ENCODE peak calls at places on chromosomes 1 and 21, in six cellular contexts. One of them, this sample, is unnamed.

GRCh38 chr1:39098569-39099250 is 72.6 kb downstream of the NDUFS5 start:
- DNase-seq in cardiac fibroblast: peak; percentile 96
- DNase-seq in lower lobe of right lung: no peak
- DNase-seq in transverse colon: peak; percentile 56
- DNase-seq in left ventricle myocardium inferior: peak; percentile 42
- DNase-seq in epithelial cell of proximal tubule: peak; percentile 57
- DNase-seq in this sample: peak; percentile 89

GRCh38 chr1:31216016-31216415 is 23.7 kb downstream of the NKAIN1 start:
- DNase-seq in cardiac fibroblast: peak; percentile 55
- DNase-seq in lower lobe of right lung: no peak
- DNase-seq in transverse colon: peak; percentile 70
- DNase-seq in left ventricle myocardium inferior: peak; percentile 72
- DNase-seq in epithelial cell of proximal tubule: no peak
- DNase-seq in this sample: no peak

GRCh38 chr1:205398586-205398985 is 23.3 kb downstream of the LEMD1 start:
- DNase-seq in cardiac fibroblast: no peak
- DNase-seq in lower lobe of right lung: no peak
- DNase-seq in transverse colon: no peak
- DNase-seq in left ventricle myocardium inferior: no peak
- DNase-seq in epithelial cell of proximal tubule: no peak
- DNase-seq in this sample: no peak

GRCh38 chr1:32627596-32628162 is 22.7 kb downstream of the ZBTB8OS start:
- DNase-seq in cardiac fibroblast: no peak
- DNase-seq in lower lobe of right lung: no peak
- DNase-seq in transverse colon: peak; percentile 35
- DNase-seq in left ventricle myocardium inferior: no peak
- DNase-seq in epithelial cell of proximal tubule: no peak
- DNase-seq in this sample: peak; percentile 90

GRCh38 chr1:39089811-39090519 is 63.8 kb downstream of the NDUFS5 start:
- DNase-seq in cardiac fibroblast: peak; percentile 12
- DNase-seq in lower lobe of right lung: no peak
- DNase-seq in transverse colon: no peak
- DNase-seq in left ventricle myocardium inferior: no peak
- DNase-seq in epithelial cell of proximal tubule: no peak
- DNase-seq in this sample: no peak

GRCh38 chr1:163436133-163436532 is 114.4 kb downstream of the NUF2 start:
- DNase-seq in cardiac fibroblast: no peak
- DNase-seq in lower lobe of right lung: no peak
- DNase-seq in transverse colon: no peak
- DNase-seq in left ventricle myocardium inferior: no peak
- DNase-seq in epithelial cell of proximal tubule: no peak
- DNase-seq in this sample: no peak

GRCh38 chr1:32894681-32895080 is 6.5 kb downstream of the TMEM54 start:
- DNase-seq in cardiac fibroblast: no peak
- DNase-seq in lower lobe of right lung: no peak
- DNase-seq in transverse colon: no peak
- DNase-seq in left ventricle myocardium inferior: no peak
- DNase-seq in epithelial cell of proximal tubule: no peak
- DNase-seq in this sample: no peak

GRCh38 chr1:211606914-211607751 is 28.2 kb upstream of the SLC30A1 start:
- DNase-seq in cardiac fibroblast: no peak
- DNase-seq in lower lobe of right lung: peak; percentile 79
- DNase-seq in transverse colon: peak; percentile 41
- DNase-seq in left ventricle myocardium inferior: peak; percentile 31
- DNase-seq in epithelial cell of proximal tubule: no peak
- DNase-seq in this sample: peak; percentile 84

GRCh38 chr1:173202430-173203145 is 4.5 kb downstream of the TNFSF4 start:
- DNase-seq in cardiac fibroblast: peak; percentile 95
- DNase-seq in lower lobe of right lung: no peak
- DNase-seq in transverse colon: peak; percentile 16
- DNase-seq in left ventricle myocardium inferior: no peak
- DNase-seq in epithelial cell of proximal tubule: peak; percentile 47
- DNase-seq in this sample: peak; percentile 51

GRCh38 chr1:162635418-162635817 is 3.2 kb downstream of the DDR2 start:
- DNase-seq in cardiac fibroblast: no peak
- DNase-seq in lower lobe of right lung: no peak
- DNase-seq in transverse colon: no peak
- DNase-seq in left ventricle myocardium inferior: no peak
- DNase-seq in epithelial cell of proximal tubule: no peak
- DNase-seq in this sample: no peak

GRCh38 chr1:164659621-164660414 is 100.8 kb downstream of the PBX1 start:
- DNase-seq in cardiac fibroblast: no peak
- DNase-seq in lower lobe of right lung: peak; percentile 55
- DNase-seq in transverse colon: peak; percentile 30
- DNase-seq in left ventricle myocardium inferior: no peak
- DNase-seq in epithelial cell of proximal tubule: no peak
- DNase-seq in this sample: no peak

GRCh38 chr21:20882462-20883415 is 115.5 kb upstream of the NCAM2 start:
- DNase-seq in cardiac fibroblast: peak; percentile 42
- DNase-seq in lower lobe of right lung: no peak
- DNase-seq in transverse colon: peak; percentile 21
- DNase-seq in left ventricle myocardium inferior: no peak
- DNase-seq in epithelial cell of proximal tubule: no peak
- DNase-seq in this sample: peak; percentile 6

GRCh38 chr21:42363331-42363730 is 3.0 kb downstream of the TFF1 start:
- DNase-seq in cardiac fibroblast: no peak
- DNase-seq in lower lobe of right lung: no peak
- DNase-seq in transverse colon: no peak
- DNase-seq in left ventricle myocardium inferior: no peak
- DNase-seq in epithelial cell of proximal tubule: no peak
- DNase-seq in this sample: no peak

GRCh38 chr1:220278991-220279390 is 6.7 kb upstream of the RAB3GAP2 start:
- DNase-seq in cardiac fibroblast: no peak
- DNase-seq in lower lobe of right lung: no peak
- DNase-seq in transverse colon: no peak
- DNase-seq in left ventricle myocardium inferior: no peak
- DNase-seq in epithelial cell of proximal tubule: no peak
- DNase-seq in this sample: no peak

GRCh38 chr1:38746966-38747600 is 112.5 kb downstream of the RRAGC start:
- DNase-seq in cardiac fibroblast: no peak
- DNase-seq in lower lobe of right lung: no peak
- DNase-seq in transverse colon: no peak
- DNase-seq in left ventricle myocardium inferior: no peak
- DNase-seq in epithelial cell of proximal tubule: no peak
- DNase-seq in this sample: no peak

GRCh38 chr1:247440001-247440620 is 17.8 kb downstream of the OR2B11 start:
- DNase-seq in cardiac fibroblast: no peak
- DNase-seq in lower lobe of right lung: no peak
- DNase-seq in transverse colon: no peak
- DNase-seq in left ventricle myocardium inferior: no peak
- DNase-seq in epithelial cell of proximal tubule: no peak
- DNase-seq in this sample: peak; percentile 85

GRCh38 chr1:107512836-107513235 is 372.0 kb downstream of the NTNG1 start:
- DNase-seq in cardiac fibroblast: no peak
- DNase-seq in lower lobe of right lung: no peak
- DNase-seq in transverse colon: no peak
- DNase-seq in left ventricle myocardium inferior: no peak
- DNase-seq in epithelial cell of proximal tubule: no peak
- DNase-seq in this sample: no peak

GRCh38 chr1:155569988-155570592 is 7.5 kb upstream of the ASH1L start:
- DNase-seq in cardiac fibroblast: peak; percentile 95
- DNase-seq in lower lobe of right lung: no peak
- DNase-seq in transverse colon: no peak
- DNase-seq in left ventricle myocardium inferior: no peak
- DNase-seq in epithelial cell of proximal tubule: no peak
- DNase-seq in this sample: no peak

GRCh38 chr1:181423301-181423918 is 59.9 kb upstream of the CACNA1E start:
- DNase-seq in cardiac fibroblast: peak; percentile 44
- DNase-seq in lower lobe of right lung: no peak
- DNase-seq in transverse colon: peak; percentile 21
- DNase-seq in left ventricle myocardium inferior: peak; percentile 36
- DNase-seq in epithelial cell of proximal tubule: peak; percentile 16
- DNase-seq in this sample: peak; percentile 59
- TF ChIP-seq CTCF in cardiac fibroblast: peak; percentile 13
- TF ChIP-seq CTCF in lower lobe of right lung: peak; percentile 10
- TF ChIP-seq CTCF in transverse colon: peak; percentile 24
- TF ChIP-seq CTCF in left ventricle myocardium inferior: peak; percentile 59
- TF ChIP-seq CTCF in epithelial cell of proximal tubule: peak; percentile 66
- TF ChIP-seq CTCF in this sample: peak; percentile 38

GRCh38 chr1:18957136-18957521 is 653 bp upstream of the IFFO2 start:
- DNase-seq in cardiac fibroblast: no peak
- DNase-seq in lower lobe of right lung: no peak
- DNase-seq in transverse colon: no peak
- DNase-seq in left ventricle myocardium inferior: no peak
- DNase-seq in epithelial cell of proximal tubule: no peak
- DNase-seq in this sample: no peak

GRCh38 chr1:18955442-18956188 is 861 bp downstream of the IFFO2 start:
- DNase-seq in cardiac fibroblast: peak; percentile 38
- DNase-seq in lower lobe of right lung: peak; percentile 73
- DNase-seq in transverse colon: peak; percentile 57
- DNase-seq in left ventricle myocardium inferior: no peak
- DNase-seq in epithelial cell of proximal tubule: no peak
- DNase-seq in this sample: peak; percentile 76

GRCh38 chr1:18956189-18957135 is at the start of gene IFFO2:
- DNase-seq in cardiac fibroblast: peak; percentile 92
- DNase-seq in lower lobe of right lung: peak; percentile 98
- DNase-seq in transverse colon: peak; percentile 99
- DNase-seq in left ventricle myocardium inferior: peak; percentile 98
- DNase-seq in epithelial cell of proximal tubule: no peak
- DNase-seq in this sample: peak; percentile 95

GRCh38 chr1:18959591-18959990 is 3.1 kb upstream of the IFFO2 start:
- DNase-seq in cardiac fibroblast: no peak
- DNase-seq in lower lobe of right lung: no peak
- DNase-seq in transverse colon: no peak
- DNase-seq in left ventricle myocardium inferior: no peak
- DNase-seq in epithelial cell of proximal tubule: no peak
- DNase-seq in this sample: no peak

DNA sequence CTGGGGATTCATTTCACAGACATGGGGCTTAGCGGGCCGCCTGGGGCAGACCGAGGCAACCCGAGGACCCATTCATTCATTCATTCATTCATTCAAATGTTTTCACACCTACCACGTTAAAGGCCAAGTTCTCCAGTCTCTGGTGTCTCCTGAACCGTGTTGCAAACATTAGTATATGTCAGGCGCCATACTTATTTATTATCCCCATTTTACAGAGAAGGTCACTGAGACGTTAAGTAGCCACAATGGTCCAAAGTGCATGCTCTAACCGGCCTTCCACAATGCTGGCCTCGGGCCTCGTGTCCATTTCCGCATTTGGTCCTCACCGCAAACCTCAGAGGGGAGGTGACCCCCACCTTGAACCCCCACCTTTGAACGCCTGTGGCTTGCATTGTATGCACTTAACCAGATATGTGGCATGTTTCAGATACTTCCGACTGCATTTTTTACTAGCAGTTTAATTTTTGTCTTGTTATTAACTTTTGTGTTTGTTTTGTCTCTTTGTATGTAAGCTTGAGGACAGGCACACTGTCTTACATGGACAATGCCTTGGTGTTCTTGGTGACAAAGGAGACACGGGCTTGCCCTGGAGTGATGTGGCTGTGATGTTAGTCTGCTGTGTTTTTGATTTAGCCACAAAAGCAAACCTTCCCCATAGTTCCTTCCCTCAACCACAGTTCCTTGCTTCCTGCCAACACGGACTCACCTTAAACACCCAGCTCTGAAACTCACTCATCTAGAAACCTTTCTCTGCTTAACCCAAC is 1.2 kb upstream of the IFFO2 start:
- DNase-seq in cardiac fibroblast: no peak
- DNase-seq in lower lobe of right lung: no peak
- DNase-seq in transverse colon: no peak
- DNase-seq in left ventricle myocardium inferior: no peak
- DNase-seq in epithelial cell of proximal tubule: no peak
- DNase-seq in this sample: peak; percentile 35
- H3K4me3 ChIP-seq in cardiac fibroblast: no peak overlapping the region
- H3K4me3 ChIP-seq in lower lobe of right lung: peak overlapping the region; percentile 75
- H3K4me3 ChIP-seq in transverse colon: no peak overlapping the region
- H3K4me3 ChIP-seq in left ventricle myocardium inferior: peak overlapping the region; percentile 86
- H3K4me3 ChIP-seq in epithelial cell of proximal tubule: peak overlapping the region; percentile 61
- H3K4me3 ChIP-seq in this sample: no peak overlapping the region

GRCh38 chr1:55504306-55504706 is 289.1 kb upstream of the USP24 start:
- DNase-seq in cardiac fibroblast: no peak
- DNase-seq in lower lobe of right lung: no peak
- DNase-seq in transverse colon: peak; percentile 74
- DNase-seq in left ventricle myocardium inferior: no peak
- DNase-seq in epithelial cell of proximal tubule: peak; percentile 32
- DNase-seq in this sample: no peak

GRCh38 chr1:55503663-55504305 is 288.6 kb upstream of the USP24 start:
- DNase-seq in cardiac fibroblast: peak; percentile 17
- DNase-seq in lower lobe of right lung: no peak
- DNase-seq in transverse colon: no peak
- DNase-seq in left ventricle myocardium inferior: no peak
- DNase-seq in epithelial cell of proximal tubule: no peak
- DNase-seq in this sample: no peak

GRCh38 chr1:55505326-55505725 is 290.2 kb upstream of the USP24 start:
- DNase-seq in cardiac fibroblast: no peak
- DNase-seq in lower lobe of right lung: no peak
- DNase-seq in transverse colon: no peak
- DNase-seq in left ventricle myocardium inferior: no peak
- DNase-seq in epithelial cell of proximal tubule: no peak
- DNase-seq in this sample: no peak

GRCh38 chr1:55507578-55507931 is 292.4 kb upstream of the USP24 start:
- DNase-seq in cardiac fibroblast: no peak
- DNase-seq in lower lobe of right lung: no peak
- DNase-seq in transverse colon: no peak
- DNase-seq in left ventricle myocardium inferior: no peak
- DNase-seq in epithelial cell of proximal tubule: no peak
- DNase-seq in this sample: no peak

DNA sequence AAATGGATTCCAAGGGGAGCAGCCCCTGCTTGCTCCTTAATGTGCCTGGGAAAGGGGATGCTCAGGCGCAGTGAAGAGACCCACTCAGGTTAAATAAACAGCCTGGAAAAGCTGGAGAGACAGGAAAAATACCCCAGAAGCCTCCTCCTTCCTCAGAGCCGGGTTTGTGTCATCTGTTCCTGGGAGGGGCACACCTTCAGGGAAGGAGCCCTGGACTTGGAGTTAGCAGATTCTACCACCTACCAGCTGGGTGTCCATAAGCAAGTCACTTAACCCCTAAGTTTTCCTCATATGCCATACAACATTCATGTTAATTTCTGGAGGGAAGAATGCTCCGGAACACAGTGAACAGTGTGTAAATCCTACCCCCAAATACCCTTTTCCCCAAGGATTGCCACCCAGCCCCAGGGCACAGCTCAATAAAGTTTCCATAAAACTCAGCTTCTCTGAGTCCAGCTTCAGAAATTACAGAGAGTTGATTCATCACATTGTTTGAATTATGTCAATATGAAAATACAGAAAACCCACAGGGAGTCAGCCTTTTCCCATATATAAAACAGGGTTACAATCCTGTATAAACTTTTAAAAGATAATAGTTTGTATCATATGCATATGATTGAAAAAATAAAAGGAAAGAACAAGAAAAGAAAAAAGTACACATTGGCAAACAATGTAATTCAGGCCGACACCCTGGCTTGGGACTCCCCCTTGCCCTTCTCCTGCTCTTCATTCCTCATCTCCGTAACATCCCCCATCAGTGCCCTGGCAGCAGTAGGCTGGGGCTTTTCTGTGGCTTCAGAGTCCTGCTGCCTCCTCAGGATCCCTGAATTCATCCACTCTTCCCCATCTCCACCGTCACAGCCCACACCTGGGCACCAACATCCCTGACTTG is 291.8 kb upstream of the USP24 start:
- DNase-seq in cardiac fibroblast: peak; percentile 68
- DNase-seq in lower lobe of right lung: no peak
- DNase-seq in transverse colon: peak; percentile 49
- DNase-seq in left ventricle myocardium inferior: no peak
- DNase-seq in epithelial cell of proximal tubule: no peak
- DNase-seq in this sample: no peak
- TF ChIP-seq CTCF in cardiac fibroblast: no peak
- TF ChIP-seq CTCF in lower lobe of right lung: no peak
- TF ChIP-seq CTCF in transverse colon: no peak
- TF ChIP-seq CTCF in left ventricle myocardium inferior: no peak
- TF ChIP-seq CTCF in epithelial cell of proximal tubule: no peak
- TF ChIP-seq CTCF in this sample: no peak

GRCh38 chr1:2078170-2078569 is 28.0 kb downstream of the PRKCZ start:
- DNase-seq in cardiac fibroblast: no peak
- DNase-seq in lower lobe of right lung: no peak
- DNase-seq in transverse colon: no peak
- DNase-seq in left ventricle myocardium inferior: no peak
- DNase-seq in epithelial cell of proximal tubule: no peak
- DNase-seq in this sample: no peak
- H3K4me3 ChIP-seq in cardiac fibroblast: no peak overlapping the region
- H3K4me3 ChIP-seq in lower lobe of right lung: no peak overlapping the region
- H3K4me3 ChIP-seq in transverse colon: no peak overlapping the region
- H3K4me3 ChIP-seq in left ventricle myocardium inferior: no peak overlapping the region
- H3K4me3 ChIP-seq in epithelial cell of proximal tubule: no peak overlapping the region
- H3K4me3 ChIP-seq in this sample: no peak overlapping the region